ENCODE peak calls at places on chromosomes 7 and 10, in four cellular contexts. W is thyroid gland; Q is activated CD4-positive, alpha-beta T cell treated with anti-CD3 and anti-CD28 coated beads, Interleukin-2, amount 50 U/mL, for 48 hours; H is activated CD8-positive, alpha-beta memory T cell treated with anti-CD3 and anti-CD28 coated beads, Interleukin-2, amount 10 ng/mL, durations not matched to agents 7 days and 5 days. I is an unnamed sample.

GRCh38 chr7:53466396-53466795 is 431.0 kb downstream of the POM121L12 start:
- DNase-seq in W (no peak), Q (no peak), H (no peak), I (no peak)

GRCh38 chr7:98831641-98832221 is 38.1 kb downstream of the TMEM130 start:
- DNase-seq in H (peak), Q (peak), W (no peak), I (peak)

GRCh38 chr7:127961787-127962463 is 69.3 kb downstream of the LRRC4 start:
- DNase-seq in W (no peak), Q (no peak), H (no peak), I (no peak)

GRCh38 chr10:13720699-13721098 is 133.9 kb downstream of the PRPF18 start:
- DNase-seq in H (no peak), W (no peak), Q (no peak), I (no peak)

GRCh38 chr7:73560035-73560835 is 2.7 kb upstream of the BCL7B start:
- DNase-seq in H (no peak), W (no peak), Q (no peak), I (no peak)

GRCh38 chr10:49539320-49539885 is 482 bp upstream of the ERCC6 start:
- DNase-seq in W (peak), Q (no peak), H (no peak), I (no peak)

GRCh38 chr7:94823952-94824351 is 83.4 kb upstream of the PPP1R9A start:
- DNase-seq in W (no peak), Q (no peak), H (no peak), I (no peak)

GRCh38 chr7:41732279-41733062 is 29.6 kb upstream of the INHBA start:
- DNase-seq in H (no peak), W (no peak), Q (no peak), I (no peak)

GRCh38 chr7:118080947-118081346 is 103.0 kb upstream of the LSM8 start:
- DNase-seq in Q (peak), W (no peak), H (peak), I (peak)

GRCh38 chr7:28955723-28956607 is 2.2 kb downstream of the TRIL start:
- DNase-seq in Q (peak), W (peak), H (no peak), I (peak)

GRCh38 chr7:24737281-24737680 is 20.0 kb downstream of the GSDME start:
- DNase-seq in H (no peak), W (no peak), Q (no peak), I (no peak)

GRCh38 chr10:49512121-49512809 is 26.7 kb downstream of the ERCC6 start:
- DNase-seq in Q (no peak), W (no peak), H (peak), I (no peak)

GRCh38 chr10:31399171-31399570 is 80.2 kb downstream of the ZEB1 start:
- DNase-seq in Q (no peak), H (no peak), W (no peak), I (no peak)

GRCh38 chr7:17367502-17367901 is 69.0 kb downstream of the AHR start:
- DNase-seq in Q (no peak), H (no peak), W (no peak), I (no peak)

GRCh38 chr10:103879831-103880230 is 24.5 kb upstream of the SH3PXD2A start:
- DNase-seq in W (no peak), H (no peak), Q (no peak), I (no peak)

GRCh38 chr10:29866356-29866755 is 193.0 kb downstream of the JCAD start:
- DNase-seq in Q (no peak), H (no peak), W (no peak), I (no peak)

GRCh38 chr7:107946451-107946850 is 55.5 kb downstream of the DLD start:
- DNase-seq in W (no peak), Q (no peak), H (no peak), I (no peak)

GRCh38 chr10:789831-790701 is 100.6 kb upstream of the DIP2C start:
- DNase-seq in H (no peak), Q (no peak), W (no peak), I (no peak)

GRCh38 chr10:82811621-82812020 is 936.6 kb downstream of the NRG3 start:
- DNase-seq in H (no peak), Q (no peak), W (no peak), I (no peak)

GRCh38 chr10:35331894-35332640 is 4.2 kb upstream of the CCNY start:
- DNase-seq in H (no peak), W (peak), Q (no peak), I (no peak)

GRCh38 chr7:29336851-29337627 is 142.5 kb downstream of the CHN2 start:
- DNase-seq in H (peak), W (no peak), Q (no peak), I (no peak)

GRCh38 chr10:116026315-116026714 is 246.7 kb downstream of the GFRA1 start:
- DNase-seq in Q (no peak), W (no peak), H (no peak), I (no peak)